ENCODE peak calls at places on chromosomes 2 and 18, in ten cellular contexts. One of them, this sample, is unnamed.

GRCh38 chr2:75751824-75752468 is 41.2 kb upstream of the GCFC2 start:
- DNase-seq in mucosa of descending colon: no peak
- DNase-seq in HFF-Myc: no peak
- DNase-seq in K562: no peak
- DNase-seq in IMR-90: no peak
- DNase-seq in stomach: no peak
- DNase-seq in brain microvascular endothelial cell: no peak
- DNase-seq in astrocyte of the cerebellum: no peak
- DNase-seq in GM06990: no peak
- DNase-seq in astrocyte of the spinal cord: no peak
- DNase-seq in this sample: no peak

GRCh38 chr2:75493230-75493629 is 67.5 kb downstream of the EVA1A start:
- DNase-seq in K562: no peak
- DNase-seq in astrocyte of the spinal cord: no peak
- DNase-seq in IMR-90: no peak
- DNase-seq in HFF-Myc: no peak
- DNase-seq in GM06990: no peak
- DNase-seq in astrocyte of the cerebellum: no peak
- DNase-seq in brain microvascular endothelial cell: no peak
- DNase-seq in stomach: no peak
- DNase-seq in mucosa of descending colon: no peak
- DNase-seq in this sample: no peak

GRCh38 chr18:2811416-2811815 is 35.4 kb upstream of the EMILIN2 start:
- DNase-seq in mucosa of descending colon: no peak
- DNase-seq in GM06990: no peak
- DNase-seq in K562: no peak
- DNase-seq in astrocyte of the cerebellum: no peak
- DNase-seq in brain microvascular endothelial cell: no peak
- DNase-seq in astrocyte of the spinal cord: no peak
- DNase-seq in stomach: no peak
- DNase-seq in IMR-90: no peak
- DNase-seq in HFF-Myc: no peak
- DNase-seq in this sample: no peak

GRCh38 chr2:62224976-62225375 is 29.1 kb downstream of the B3GNT2 start:
- DNase-seq in stomach: no peak
- DNase-seq in astrocyte of the spinal cord: no peak
- DNase-seq in GM06990: no peak
- DNase-seq in K562: no peak
- DNase-seq in astrocyte of the cerebellum: no peak
- DNase-seq in brain microvascular endothelial cell: no peak
- DNase-seq in IMR-90: no peak
- DNase-seq in mucosa of descending colon: no peak
- DNase-seq in HFF-Myc: no peak
- DNase-seq in this sample: no peak

GRCh38 chr2:224252601-224253000 is 149.3 kb downstream of the FAM124B start:
- DNase-seq in astrocyte of the spinal cord: peak
- DNase-seq in K562: no peak
- DNase-seq in mucosa of descending colon: no peak
- DNase-seq in IMR-90: peak
- DNase-seq in GM06990: no peak
- DNase-seq in brain microvascular endothelial cell: no peak
- DNase-seq in stomach: no peak
- DNase-seq in astrocyte of the cerebellum: no peak
- DNase-seq in HFF-Myc: peak
- DNase-seq in this sample: no peak

GRCh38 chr2:6916736-6917070 is 509 bp upstream of the RNF144A start:
- DNase-seq in astrocyte of the spinal cord: no peak
- DNase-seq in HFF-Myc: no peak
- DNase-seq in mucosa of descending colon: no peak
- DNase-seq in stomach: no peak
- DNase-seq in brain microvascular endothelial cell: no peak
- DNase-seq in K562: no peak
- DNase-seq in IMR-90: no peak
- DNase-seq in astrocyte of the cerebellum: no peak
- DNase-seq in GM06990: no peak
- DNase-seq in this sample: no peak

GRCh38 chr18:57631697-57632096 is 10.1 kb upstream of the NARS1 start:
- DNase-seq in HFF-Myc: no peak
- DNase-seq in K562: no peak
- DNase-seq in astrocyte of the spinal cord: no peak
- DNase-seq in mucosa of descending colon: no peak
- DNase-seq in astrocyte of the cerebellum: no peak
- DNase-seq in stomach: no peak
- DNase-seq in IMR-90: no peak
- DNase-seq in brain microvascular endothelial cell: no peak
- DNase-seq in GM06990: no peak
- DNase-seq in this sample: no peak

GRCh38 chr2:173218331-173219056 is 136.2 kb upstream of the CDCA7 start:
- DNase-seq in HFF-Myc: no peak
- DNase-seq in mucosa of descending colon: no peak
- DNase-seq in astrocyte of the cerebellum: no peak
- DNase-seq in K562: no peak
- DNase-seq in IMR-90: peak
- DNase-seq in stomach: no peak
- DNase-seq in brain microvascular endothelial cell: no peak
- DNase-seq in GM06990: no peak
- DNase-seq in astrocyte of the spinal cord: peak
- DNase-seq in this sample: no peak

GRCh38 chr2:239880396-239880795 is 144.7 kb downstream of the NDUFA10 start:
- DNase-seq in GM06990: no peak
- DNase-seq in mucosa of descending colon: no peak
- DNase-seq in K562: no peak
- DNase-seq in IMR-90: no peak
- DNase-seq in astrocyte of the spinal cord: no peak
- DNase-seq in stomach: peak
- DNase-seq in brain microvascular endothelial cell: no peak
- DNase-seq in HFF-Myc: no peak
- DNase-seq in astrocyte of the cerebellum: no peak
- DNase-seq in this sample: no peak

GRCh38 chr18:62525611-62526010 is 2.8 kb downstream of the ZCCHC2 start:
- DNase-seq in GM06990: no peak
- DNase-seq in astrocyte of the spinal cord: no peak
- DNase-seq in K562: no peak
- DNase-seq in IMR-90: no peak
- DNase-seq in astrocyte of the cerebellum: no peak
- DNase-seq in HFF-Myc: no peak
- DNase-seq in brain microvascular endothelial cell: no peak
- DNase-seq in mucosa of descending colon: no peak
- DNase-seq in stomach: no peak
- DNase-seq in this sample: no peak
- H3K4me3 ChIP-seq in GM06990: peak
- H3K4me3 ChIP-seq in astrocyte of the spinal cord: peak
- H3K4me3 ChIP-seq in K562: peak
- H3K4me3 ChIP-seq in IMR-90: no peak
- H3K4me3 ChIP-seq in astrocyte of the cerebellum: peak
- H3K4me3 ChIP-seq in HFF-Myc: peak
- H3K4me3 ChIP-seq in brain microvascular endothelial cell: peak
- H3K4me3 ChIP-seq in mucosa of descending colon: no peak
- H3K4me3 ChIP-seq in stomach: peak
- H3K4me3 ChIP-seq in this sample: no peak

GRCh38 chr2:55311444-55311870 is 42.4 kb upstream of the MTIF2 start:
- DNase-seq in astrocyte of the cerebellum: peak
- DNase-seq in brain microvascular endothelial cell: peak
- DNase-seq in astrocyte of the spinal cord: peak
- DNase-seq in HFF-Myc: peak
- DNase-seq in GM06990: peak
- DNase-seq in IMR-90: peak
- DNase-seq in K562: peak
- DNase-seq in mucosa of descending colon: no peak
- DNase-seq in stomach: no peak
- DNase-seq in this sample: no peak
- TF ChIP-seq CTCF in astrocyte of the cerebellum: peak
- TF ChIP-seq CTCF in brain microvascular endothelial cell: peak
- TF ChIP-seq CTCF in astrocyte of the spinal cord: peak
- TF ChIP-seq CTCF in HFF-Myc: peak
- TF ChIP-seq CTCF in GM06990: peak
- TF ChIP-seq CTCF in IMR-90: peak
- TF ChIP-seq CTCF in K562: no peak
- TF ChIP-seq CTCF in mucosa of descending colon: no peak
- TF ChIP-seq CTCF in stomach: no peak
- TF ChIP-seq CTCF in this sample: no peak

GRCh38 chr2:169806586-169806985 is 7.9 kb downstream of the SSB start:
- DNase-seq in astrocyte of the cerebellum: no peak
- DNase-seq in GM06990: no peak
- DNase-seq in IMR-90: no peak
- DNase-seq in mucosa of descending colon: no peak
- DNase-seq in astrocyte of the spinal cord: no peak
- DNase-seq in K562: no peak
- DNase-seq in stomach: no peak
- DNase-seq in brain microvascular endothelial cell: no peak
- DNase-seq in HFF-Myc: no peak
- DNase-seq in this sample: no peak

GRCh38 chr2:169803480-169803879 is 4.8 kb downstream of the SSB start:
- DNase-seq in K562: no peak
- DNase-seq in IMR-90: no peak
- DNase-seq in HFF-Myc: no peak
- DNase-seq in astrocyte of the cerebellum: no peak
- DNase-seq in astrocyte of the spinal cord: no peak
- DNase-seq in brain microvascular endothelial cell: no peak
- DNase-seq in GM06990: no peak
- DNase-seq in stomach: no peak
- DNase-seq in mucosa of descending colon: no peak
- DNase-seq in this sample: no peak

DNA sequence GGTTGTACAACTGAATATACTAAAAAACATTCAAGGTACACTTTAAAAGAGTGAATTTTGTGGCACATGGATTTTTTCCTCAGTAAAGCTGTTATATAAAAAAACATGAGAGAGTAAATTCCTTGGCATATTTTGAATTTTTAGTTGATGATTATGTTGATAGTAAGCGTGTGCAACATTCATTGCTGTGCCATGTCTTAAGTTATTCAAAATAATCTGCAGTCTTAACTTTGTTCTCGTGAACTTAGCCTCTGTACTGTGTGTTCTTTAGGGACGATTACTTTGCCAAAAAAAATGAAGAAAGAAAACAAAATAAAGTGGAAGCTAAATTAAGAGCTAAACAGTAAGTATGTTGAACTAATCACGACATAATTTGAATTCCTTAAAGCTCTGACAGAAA is 9.5 kb downstream of the SSB start:
- DNase-seq in IMR-90: peak
- DNase-seq in HFF-Myc: no peak
- DNase-seq in mucosa of descending colon: no peak
- DNase-seq in astrocyte of the spinal cord: peak
- DNase-seq in stomach: no peak
- DNase-seq in astrocyte of the cerebellum: no peak
- DNase-seq in GM06990: no peak
- DNase-seq in brain microvascular endothelial cell: peak
- DNase-seq in K562: no peak
- DNase-seq in this sample: no peak
- H3K4me3 ChIP-seq in IMR-90: no peak
- H3K4me3 ChIP-seq in HFF-Myc: no peak
- H3K4me3 ChIP-seq in mucosa of descending colon: no peak
- H3K4me3 ChIP-seq in astrocyte of the spinal cord: no peak
- H3K4me3 ChIP-seq in stomach: no peak
- H3K4me3 ChIP-seq in astrocyte of the cerebellum: no peak
- H3K4me3 ChIP-seq in GM06990: no peak
- H3K4me3 ChIP-seq in brain microvascular endothelial cell: no peak
- H3K4me3 ChIP-seq in K562: no peak
- H3K4me3 ChIP-seq in this sample: no peak

GRCh38 chr2:154681741-154682140 is 16.8 kb upstream of the KCNJ3 start:
- DNase-seq in astrocyte of the spinal cord: no peak
- DNase-seq in K562: no peak
- DNase-seq in mucosa of descending colon: no peak
- DNase-seq in brain microvascular endothelial cell: no peak
- DNase-seq in stomach: no peak
- DNase-seq in IMR-90: no peak
- DNase-seq in astrocyte of the cerebellum: no peak
- DNase-seq in GM06990: no peak
- DNase-seq in HFF-Myc: no peak
- DNase-seq in this sample: no peak

GRCh38 chr2:154688373-154688772 is 10.1 kb upstream of the KCNJ3 start:
- DNase-seq in astrocyte of the spinal cord: no peak
- DNase-seq in K562: no peak
- DNase-seq in astrocyte of the cerebellum: no peak
- DNase-seq in HFF-Myc: no peak
- DNase-seq in GM06990: no peak
- DNase-seq in brain microvascular endothelial cell: no peak
- DNase-seq in stomach: no peak
- DNase-seq in IMR-90: no peak
- DNase-seq in mucosa of descending colon: no peak
- DNase-seq in this sample: no peak

GRCh38 chr2:154689158-154689557 is 9.3 kb upstream of the KCNJ3 start:
- DNase-seq in stomach: no peak
- DNase-seq in GM06990: no peak
- DNase-seq in K562: no peak
- DNase-seq in astrocyte of the cerebellum: no peak
- DNase-seq in HFF-Myc: no peak
- DNase-seq in brain microvascular endothelial cell: no peak
- DNase-seq in astrocyte of the spinal cord: no peak
- DNase-seq in IMR-90: no peak
- DNase-seq in mucosa of descending colon: no peak
- DNase-seq in this sample: no peak

GRCh38 chr2:154686162-154686561 is 12.3 kb upstream of the KCNJ3 start:
- DNase-seq in IMR-90: no peak
- DNase-seq in mucosa of descending colon: no peak
- DNase-seq in astrocyte of the cerebellum: no peak
- DNase-seq in stomach: no peak
- DNase-seq in astrocyte of the spinal cord: no peak
- DNase-seq in HFF-Myc: no peak
- DNase-seq in GM06990: no peak
- DNase-seq in brain microvascular endothelial cell: no peak
- DNase-seq in K562: no peak
- DNase-seq in this sample: no peak
- TF ChIP-seq CTCF in IMR-90: no peak
- TF ChIP-seq CTCF in mucosa of descending colon: no peak
- TF ChIP-seq CTCF in astrocyte of the cerebellum: no peak
- TF ChIP-seq CTCF in stomach: no peak
- TF ChIP-seq CTCF in astrocyte of the spinal cord: no peak
- TF ChIP-seq CTCF in HFF-Myc: no peak
- TF ChIP-seq CTCF in GM06990: no peak
- TF ChIP-seq CTCF in brain microvascular endothelial cell: peak
- TF ChIP-seq CTCF in K562: no peak
- TF ChIP-seq CTCF in this sample: no peak

DNA sequence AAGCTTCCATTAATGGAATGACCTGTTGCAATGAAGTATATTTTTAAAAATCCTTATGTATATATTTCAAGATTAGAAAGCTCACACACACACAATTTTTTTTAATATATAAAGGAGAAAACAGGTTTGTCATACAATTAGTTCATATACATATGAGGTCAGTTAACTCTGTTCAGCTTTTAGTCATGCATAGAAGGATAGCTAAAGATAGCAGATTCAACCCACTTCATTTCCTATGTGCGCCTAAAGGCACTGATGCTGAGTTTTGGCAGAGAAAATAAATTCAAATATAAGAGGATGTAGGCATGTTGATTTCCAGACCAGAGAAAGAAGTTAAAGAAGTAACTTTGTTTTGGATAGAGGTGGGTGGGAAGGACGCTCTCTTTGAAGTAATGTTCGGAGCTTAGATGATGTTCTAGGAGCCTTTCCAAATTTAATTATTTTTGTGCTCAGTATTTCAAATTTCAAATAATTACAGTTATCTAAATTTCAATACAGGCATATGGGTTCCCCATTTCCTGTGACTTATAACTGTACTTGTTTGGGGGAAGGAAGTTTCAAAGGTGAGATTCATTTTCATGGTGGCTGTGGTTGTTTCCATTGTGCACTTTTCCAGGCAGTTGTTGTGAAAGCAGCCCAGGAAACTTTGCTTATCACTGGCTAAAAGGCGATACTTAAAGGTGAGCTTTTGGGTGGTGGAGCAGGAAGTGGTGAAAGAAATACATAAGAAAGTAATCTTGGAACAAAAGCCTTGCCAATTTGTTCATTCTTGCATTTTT is 523.4 kb upstream of the FANCL start:
- DNase-seq in HFF-Myc: no peak
- DNase-seq in IMR-90: no peak
- DNase-seq in astrocyte of the spinal cord: no peak
- DNase-seq in K562: no peak
- DNase-seq in brain microvascular endothelial cell: no peak
- DNase-seq in GM06990: peak
- DNase-seq in astrocyte of the cerebellum: no peak
- DNase-seq in mucosa of descending colon: no peak
- DNase-seq in stomach: no peak
- DNase-seq in this sample: no peak
- H3K4me3 ChIP-seq in HFF-Myc: no peak
- H3K4me3 ChIP-seq in IMR-90: no peak
- H3K4me3 ChIP-seq in astrocyte of the spinal cord: no peak
- H3K4me3 ChIP-seq in K562: no peak
- H3K4me3 ChIP-seq in brain microvascular endothelial cell: no peak
- H3K4me3 ChIP-seq in GM06990: no peak
- H3K4me3 ChIP-seq in astrocyte of the cerebellum: no peak
- H3K4me3 ChIP-seq in mucosa of descending colon: no peak
- H3K4me3 ChIP-seq in stomach: no peak
- H3K4me3 ChIP-seq in this sample: no peak